ENCODE peak calls at places on chromosomes 2 and 18, in six cellular contexts. R is esophagus squamous epithelium, C is A549, L is stomach, Q is HCT116, Z is kidney. U is an unnamed sample. For H3K4me1, the result is how much of the 10 kb centered on the place peaks cover.

GRCh38 chr2:204046145-204046544 is 109.6 kb downstream of the ICOS start:
- DNase-seq in R (no peak), C (no peak), L (no peak), Q (no peak), Z (no peak), U (no peak)

GRCh38 chr2:15313657-15314056 is 247.5 kb downstream of the NBAS start:
- DNase-seq in R (no peak), C (no peak), L (no peak), Q (no peak), Z (no peak), U (no peak)

GRCh38 chr2:233209117-233209977 is 42.1 kb upstream of the ATG16L1 start:
- DNase-seq in R (no peak), C (peak), L (no peak), Q (peak), Z (no peak), U (no peak)

GRCh38 chr2:229160984-229161383 is 110.1 kb downstream of the PID1 start:
- DNase-seq in R (no peak), C (no peak), L (no peak), Q (no peak), Z (no peak), U (no peak)

GRCh38 chr2:174997110-174997509 is 8.1 kb downstream of the CHN1 start:
- DNase-seq in R (no peak), C (no peak), L (no peak), Q (no peak), Z (no peak), U (no peak)

GRCh38 chr2:29260151-29260772 is 145.0 kb downstream of the CLIP4 start:
- DNase-seq in R (no peak), C (no peak), L (no peak), Q (no peak), Z (no peak), U (no peak)

GRCh38 chr2:14194233-14194632 is 438.3 kb upstream of the LRATD1 start:
- DNase-seq in R (no peak), C (no peak), L (no peak), Q (no peak), Z (no peak), U (no peak)

GRCh38 chr2:167787021-167787420 is 460.4 kb downstream of the STK39 start:
- DNase-seq in R (no peak), C (no peak), L (no peak), Q (no peak), Z (no peak), U (no peak)

GRCh38 chr2:112790305-112790704 is 6.0 kb upstream of the IL1A start:
- DNase-seq in R (no peak), C (peak), L (no peak), Q (no peak), Z (no peak), U (no peak)

GRCh38 chr18:58831610-58832009 is 33.1 kb upstream of the ZNF532 start:
- DNase-seq in R (no peak), C (no peak), L (no peak), Q (no peak), Z (no peak), U (no peak)

GRCh38 chr2:208037564-208038487 is 12.5 kb upstream of the PLEKHM3 start:
- DNase-seq in R (no peak), C (no peak), L (no peak), Q (no peak), Z (no peak), U (no peak)

GRCh38 chr2:208406474-208407451 is at the start of gene PTH2R:
- DNase-seq in R (no peak), C (no peak), L (no peak), Q (no peak), Z (peak), U (no peak)

GRCh38 chr2:19753314-19753713 is 148.5 kb downstream of the TTC32 start:
- DNase-seq in R (no peak), C (no peak), L (no peak), Q (no peak), Z (no peak), U (no peak)

GRCh38 chr2:26916128-26916692 is 54.2 kb upstream of the MAPRE3 start:
- DNase-seq in R (no peak), C (no peak), L (no peak), Q (no peak), Z (no peak), U (no peak)

GRCh38 chr2:239873656-239874635 is 151.2 kb downstream of the NDUFA10 start:
- DNase-seq in R (no peak), C (no peak), L (peak), Q (no peak), Z (no peak), U (peak)

GRCh38 chr2:236507393-236508085 is 62.1 kb upstream of the ACKR3 start:
- DNase-seq in R (no peak), C (no peak), L (peak), Q (no peak), Z (peak), U (peak)

GRCh38 chr18:50924372-50924771 is 43.5 kb upstream of the ELAC1 start:
- DNase-seq in R (no peak), C (no peak), L (no peak), Q (no peak), Z (no peak), U (no peak)

GRCh38 chr2:57407742-57408343 is 638.8 kb upstream of the VRK2 start:
- DNase-seq in R (no peak), C (no peak), L (no peak), Q (no peak), Z (no peak), U (no peak)

GRCh38 chr2:176710657-176711197 is 441.5 kb downstream of the MTX2 start:
- DNase-seq in R (no peak), C (no peak), L (no peak), Q (no peak), Z (no peak), U (no peak)

GRCh38 chr2:227509824-227510619 is 38.1 kb downstream of the AGFG1 start:
- DNase-seq in R (no peak), C (peak), L (no peak), Q (peak), Z (no peak), U (no peak)

GRCh38 chr2:232568161-232568560 is 17.7 kb downstream of the EIF4E2 start:
- DNase-seq in R (no peak), C (peak), L (no peak), Q (peak), Z (no peak), U (no peak)

GRCh38 chr2:106104332-106105062 is 89.6 kb downstream of the UXS1 start:
- DNase-seq in R (no peak), C (peak), L (peak), Q (peak), Z (no peak), U (peak)

GRCh38 chr2:133171396-133172004 is 396.8 kb downstream of the NCKAP5 start:
- DNase-seq in R (no peak), C (peak), L (no peak), Q (peak), Z (no peak), U (no peak)

GRCh38 chr2:237859533-237860272 is at the start of gene RAMP1:
- DNase-seq in R (no peak), C (no peak), L (no peak), Q (no peak), Z (peak), U (no peak)

GRCh38 chr2:229980440-229981184 is 58.3 kb downstream of the FBXO36 start:
- DNase-seq in R (no peak), C (no peak), L (peak), Q (no peak), Z (no peak), U (no peak)

GRCh38 chr2:12719400-12720104 is 2.8 kb downstream of the TRIB2 start:
- DNase-seq in R (no peak), C (no peak), L (no peak), Q (no peak), Z (no peak), U (no peak)

GRCh38 chr2:21427606-21428005 is 303.8 kb downstream of the TDRD15 start:
- DNase-seq in R (no peak), C (no peak), L (no peak), Q (no peak), Z (no peak), U (no peak)

GRCh38 chr2:15760232-15760890 is 168.7 kb downstream of the DDX1 start:
- DNase-seq in R (no peak), C (no peak), L (no peak), Q (no peak), Z (no peak), U (peak)

GRCh38 chr18:42131044-42131939 is 176.3 kb downstream of the PIK3C3 start:
- DNase-seq in R (no peak), C (no peak), L (no peak), Q (no peak), Z (peak), U (no peak)

GRCh38 chr2:181675241-181675640 is 5.1 kb downstream of the NEUROD1 start:
- DNase-seq in R (no peak), C (no peak), L (no peak), Q (no peak), Z (no peak), U (no peak)

GRCh38 chr2:218981390-218982311 is 3.3 kb downstream of the FEV start:
- DNase-seq in R (no peak), C (peak), L (peak), Q (no peak), Z (peak), U (no peak)

GRCh38 chr2:97812916-97813315 is 99.5 kb downstream of the ZAP70 start:
- DNase-seq in R (no peak), C (no peak), L (no peak), Q (no peak), Z (no peak), U (no peak)

GRCh38 chr2:113167115-113167932 is 6.4 kb upstream of the PSD4 start:
- DNase-seq in R (no peak), C (no peak), L (peak), Q (no peak), Z (peak), U (no peak)

GRCh38 chr2:121825003-121825950 is 69.8 kb downstream of the TSN start:
- DNase-seq in R (no peak), C (no peak), L (no peak), Q (no peak), Z (no peak), U (no peak)

GRCh38 chr2:37168217-37168981 is 11.6 kb upstream of the EIF2AK2 start:
- DNase-seq in R (no peak), C (peak), L (no peak), Q (peak), Z (no peak), U (peak)

GRCh38 chr2:45669109-45669508 is 17.6 kb downstream of the PRKCE start:
- DNase-seq in R (no peak), C (no peak), L (no peak), Q (no peak), Z (no peak), U (no peak)

GRCh38 chr2:218812861-218813260 is 18.7 kb downstream of the PRKAG3 start:
- DNase-seq in R (no peak), C (no peak), L (no peak), Q (no peak), Z (no peak), U (no peak)

DNA sequence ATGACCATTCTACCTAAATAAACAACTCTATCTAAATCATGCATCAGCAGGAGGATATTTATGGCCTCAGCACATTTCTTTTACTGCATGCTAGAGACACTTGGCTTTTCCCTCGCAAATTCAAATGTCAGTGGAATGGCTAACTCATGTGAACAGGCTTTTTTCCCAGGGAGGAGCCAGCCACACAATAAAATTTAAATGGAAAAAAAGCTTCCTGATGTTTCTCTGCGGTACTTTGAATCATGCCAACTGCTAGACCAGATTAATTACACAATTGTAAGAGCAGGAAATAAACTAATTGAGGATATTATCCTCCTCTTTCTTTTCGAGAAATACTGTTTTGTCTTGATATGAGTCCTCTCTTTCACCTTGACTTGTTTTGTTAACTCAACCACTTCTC is 676.3 kb downstream of the IRS1 start:
- DNase-seq in R (no peak), C (no peak), L (no peak), Q (no peak), Z (no peak), U (no peak)
- H3K4me1 ChIP-seq in R (under half), C (under half), L (under half), Q (half or more), Z (under half), U (under half)

DNA sequence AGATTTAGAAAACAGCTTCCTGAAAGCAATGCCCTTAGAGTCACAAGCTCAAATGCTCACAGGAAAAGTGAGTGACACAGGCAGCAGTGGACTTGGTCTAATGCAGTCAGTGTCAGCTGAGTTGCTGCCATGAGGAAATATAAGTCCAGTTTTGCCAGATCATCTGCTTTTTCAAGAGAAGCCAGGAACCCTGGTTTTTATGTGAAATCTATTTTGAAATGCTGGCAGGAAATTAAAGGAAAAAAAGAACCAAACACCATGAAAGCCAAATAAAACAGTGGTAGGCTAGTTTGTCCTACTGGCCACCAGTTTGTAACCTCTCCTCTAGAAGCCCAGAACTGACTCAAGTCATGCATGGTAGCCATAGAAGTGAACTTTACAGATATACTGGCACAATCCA is 109.2 kb downstream of the THADA start:
- DNase-seq in R (no peak), C (no peak), L (no peak), Q (no peak), Z (no peak), U (no peak)
- H3K27ac ChIP-seq in R (peak), C (no peak), L (peak), Q (no peak), Z (no peak), U (peak)

GRCh38 chr2:33307659-33308311 is 168.7 kb upstream of the RASGRP3 start:
- DNase-seq in R (no peak), C (no peak), L (no peak), Q (no peak), Z (no peak), U (no peak)
- H3K4me1 ChIP-seq in R (under half), C (under half), L (under half), Q (under half), Z (under half), U (under half)

GRCh38 chr18:56128153-56128791 is 510.1 kb downstream of the TXNL1 start:
- DNase-seq in R (no peak), C (no peak), L (no peak), Q (no peak), Z (no peak), U (no peak)

GRCh38 chr18:56120781-56121180 is 517.6 kb downstream of the TXNL1 start:
- DNase-seq in R (no peak), C (no peak), L (no peak), Q (no peak), Z (no peak), U (no peak)

GRCh38 chr18:56127322-56128099 is 510.9 kb downstream of the TXNL1 start:
- DNase-seq in R (no peak), C (no peak), L (no peak), Q (no peak), Z (no peak), U (no peak)

GRCh38 chr18:56121669-56122068 is 516.7 kb downstream of the TXNL1 start:
- DNase-seq in R (no peak), C (no peak), L (no peak), Q (no peak), Z (no peak), U (no peak)

GRCh38 chr18:56124186-56124585 is 514.2 kb downstream of the TXNL1 start:
- DNase-seq in R (no peak), C (no peak), L (no peak), Q (no peak), Z (no peak), U (no peak)
- H3K27ac ChIP-seq in R (no peak), C (no peak), L (no peak), Q (no peak), Z (no peak), U (no peak)

GRCh38 chr18:57794951-57795728 is 8.0 kb downstream of the ATP8B1 start:
- DNase-seq in R (no peak), C (no peak), L (no peak), Q (no peak), Z (no peak), U (peak)

GRCh38 chr18:57793630-57793986 is 9.5 kb downstream of the ATP8B1 start:
- DNase-seq in R (no peak), C (no peak), L (no peak), Q (no peak), Z (no peak), U (no peak)

GRCh38 chr18:57792741-57793629 is 10.1 kb downstream of the ATP8B1 start:
- DNase-seq in R (no peak), C (no peak), L (no peak), Q (no peak), Z (no peak), U (no peak)

GRCh38 chr18:57798713-57799373 is 4.3 kb downstream of the ATP8B1 start:
- DNase-seq in R (no peak), C (no peak), L (peak), Q (no peak), Z (no peak), U (no peak)

GRCh38 chr18:57797209-57797651 is 5.9 kb downstream of the ATP8B1 start:
- DNase-seq in R (no peak), C (no peak), L (peak), Q (no peak), Z (no peak), U (peak)
- H3K4me1 ChIP-seq in R (under half), C (half or more), L (half or more), Q (under half), Z (under half), U (under half)